ENCODE peak calls at places on chromosomes 7 and 10, in seven cellular contexts. One of them, this sample, is unnamed.

GRCh38 chr7:101124376-101125056 is 2.4 kb upstream of the SERPINE1 start:
- DNase-seq in brain microvascular endothelial cell: peak
- DNase-seq in heart left ventricle: no peak
- DNase-seq in neural progenitor cell: no peak
- DNase-seq in heart right ventricle: no peak
- DNase-seq in psoas muscle: no peak
- DNase-seq in GM12865: no peak
- DNase-seq in this sample: peak

GRCh38 chr7:38374507-38374906 is 101.1 kb upstream of the TARP start:
- DNase-seq in heart right ventricle: peak
- DNase-seq in heart left ventricle: no peak
- DNase-seq in psoas muscle: no peak
- DNase-seq in neural progenitor cell: peak
- DNase-seq in GM12865: peak
- DNase-seq in brain microvascular endothelial cell: peak
- DNase-seq in this sample: peak

GRCh38 chr10:125151824-125152634 is 8.3 kb downstream of the CTBP2 start:
- DNase-seq in neural progenitor cell: peak
- DNase-seq in psoas muscle: no peak
- DNase-seq in heart left ventricle: no peak
- DNase-seq in brain microvascular endothelial cell: no peak
- DNase-seq in heart right ventricle: no peak
- DNase-seq in GM12865: no peak
- DNase-seq in this sample: peak

GRCh38 chr10:130215076-130215917 is 79.1 kb downstream of the GLRX3 start:
- DNase-seq in brain microvascular endothelial cell: no peak
- DNase-seq in heart left ventricle: peak
- DNase-seq in neural progenitor cell: no peak
- DNase-seq in heart right ventricle: no peak
- DNase-seq in GM12865: no peak
- DNase-seq in psoas muscle: no peak
- DNase-seq in this sample: peak

GRCh38 chr10:4902571-4903011 is 60.6 kb upstream of the AKR1C1 start:
- DNase-seq in heart left ventricle: no peak
- DNase-seq in neural progenitor cell: no peak
- DNase-seq in GM12865: peak
- DNase-seq in psoas muscle: no peak
- DNase-seq in heart right ventricle: no peak
- DNase-seq in brain microvascular endothelial cell: no peak
- DNase-seq in this sample: no peak

GRCh38 chr10:22792161-22792560 is 77.8 kb upstream of the PIP4K2A start:
- DNase-seq in psoas muscle: no peak
- DNase-seq in heart right ventricle: no peak
- DNase-seq in brain microvascular endothelial cell: no peak
- DNase-seq in heart left ventricle: no peak
- DNase-seq in GM12865: no peak
- DNase-seq in neural progenitor cell: no peak
- DNase-seq in this sample: no peak

GRCh38 chr7:49775065-49775948 is 1.9 kb downstream of the VWC2 start:
- DNase-seq in GM12865: no peak
- DNase-seq in brain microvascular endothelial cell: no peak
- DNase-seq in heart left ventricle: peak
- DNase-seq in neural progenitor cell: peak
- DNase-seq in heart right ventricle: no peak
- DNase-seq in psoas muscle: no peak
- DNase-seq in this sample: peak

GRCh38 chr7:99822731-99823718 is 4.8 kb upstream of the CYP3A43 start:
- DNase-seq in neural progenitor cell: no peak
- DNase-seq in brain microvascular endothelial cell: no peak
- DNase-seq in heart left ventricle: no peak
- DNase-seq in psoas muscle: no peak
- DNase-seq in GM12865: no peak
- DNase-seq in heart right ventricle: no peak
- DNase-seq in this sample: no peak

GRCh38 chr7:18352339-18353255 is 143.0 kb upstream of the HDAC9 start:
- DNase-seq in heart right ventricle: peak
- DNase-seq in brain microvascular endothelial cell: peak
- DNase-seq in heart left ventricle: no peak
- DNase-seq in neural progenitor cell: peak
- DNase-seq in GM12865: peak
- DNase-seq in psoas muscle: no peak
- DNase-seq in this sample: no peak

GRCh38 chr10:43045246-43045621 is 31.6 kb upstream of the RET start:
- DNase-seq in heart right ventricle: no peak
- DNase-seq in GM12865: no peak
- DNase-seq in heart left ventricle: peak
- DNase-seq in brain microvascular endothelial cell: no peak
- DNase-seq in neural progenitor cell: no peak
- DNase-seq in psoas muscle: no peak
- DNase-seq in this sample: peak

GRCh38 chr10:58981846-58982245 is 194.6 kb upstream of the PHYHIPL start:
- DNase-seq in GM12865: no peak
- DNase-seq in neural progenitor cell: peak
- DNase-seq in heart left ventricle: no peak
- DNase-seq in psoas muscle: no peak
- DNase-seq in heart right ventricle: no peak
- DNase-seq in brain microvascular endothelial cell: no peak
- DNase-seq in this sample: no peak

GRCh38 chr10:22992621-22993020 is 64.8 kb downstream of the ARMC3 start:
- DNase-seq in GM12865: no peak
- DNase-seq in heart left ventricle: no peak
- DNase-seq in heart right ventricle: no peak
- DNase-seq in brain microvascular endothelial cell: no peak
- DNase-seq in psoas muscle: no peak
- DNase-seq in neural progenitor cell: no peak
- DNase-seq in this sample: no peak

GRCh38 chr10:69506834-69507643 is 55.8 kb downstream of the TSPAN15 start:
- DNase-seq in heart left ventricle: no peak
- DNase-seq in GM12865: no peak
- DNase-seq in neural progenitor cell: no peak
- DNase-seq in psoas muscle: no peak
- DNase-seq in heart right ventricle: no peak
- DNase-seq in brain microvascular endothelial cell: no peak
- DNase-seq in this sample: peak

GRCh38 chr7:51346136-51346535 is 29.5 kb upstream of the COBL start:
- DNase-seq in neural progenitor cell: no peak
- DNase-seq in heart left ventricle: no peak
- DNase-seq in psoas muscle: no peak
- DNase-seq in GM12865: no peak
- DNase-seq in brain microvascular endothelial cell: no peak
- DNase-seq in heart right ventricle: no peak
- DNase-seq in this sample: no peak

GRCh38 chr10:46546591-46547330 is 9.7 kb downstream of the GPRIN2 start:
- DNase-seq in psoas muscle: peak
- DNase-seq in GM12865: no peak
- DNase-seq in heart left ventricle: peak
- DNase-seq in heart right ventricle: peak
- DNase-seq in neural progenitor cell: no peak
- DNase-seq in brain microvascular endothelial cell: no peak
- DNase-seq in this sample: peak

GRCh38 chr10:29746080-29746797 is 111.5 kb upstream of the SVIL start:
- DNase-seq in brain microvascular endothelial cell: peak
- DNase-seq in psoas muscle: no peak
- DNase-seq in heart left ventricle: no peak
- DNase-seq in neural progenitor cell: no peak
- DNase-seq in GM12865: no peak
- DNase-seq in heart right ventricle: no peak
- DNase-seq in this sample: peak

GRCh38 chr10:94194256-94194655 is 168.5 kb downstream of the NOC3L start:
- DNase-seq in neural progenitor cell: no peak
- DNase-seq in heart left ventricle: no peak
- DNase-seq in heart right ventricle: no peak
- DNase-seq in psoas muscle: no peak
- DNase-seq in GM12865: no peak
- DNase-seq in brain microvascular endothelial cell: peak
- DNase-seq in this sample: no peak

GRCh38 chr7:92777993-92778392 is 58.4 kb downstream of the CDK6 start:
- DNase-seq in heart right ventricle: no peak
- DNase-seq in brain microvascular endothelial cell: no peak
- DNase-seq in neural progenitor cell: no peak
- DNase-seq in psoas muscle: no peak
- DNase-seq in GM12865: no peak
- DNase-seq in heart left ventricle: no peak
- DNase-seq in this sample: no peak

GRCh38 chr7:92782236-92782635 is 54.1 kb downstream of the CDK6 start:
- DNase-seq in psoas muscle: no peak
- DNase-seq in GM12865: no peak
- DNase-seq in heart left ventricle: no peak
- DNase-seq in brain microvascular endothelial cell: no peak
- DNase-seq in heart right ventricle: no peak
- DNase-seq in neural progenitor cell: no peak
- DNase-seq in this sample: no peak

GRCh38 chr7:92782855-92783254 is 53.5 kb downstream of the CDK6 start:
- DNase-seq in neural progenitor cell: no peak
- DNase-seq in psoas muscle: no peak
- DNase-seq in brain microvascular endothelial cell: no peak
- DNase-seq in heart right ventricle: no peak
- DNase-seq in heart left ventricle: no peak
- DNase-seq in GM12865: no peak
- DNase-seq in this sample: no peak

GRCh38 chr7:92781117-92781720 is 55.2 kb downstream of the CDK6 start:
- DNase-seq in neural progenitor cell: peak
- DNase-seq in heart right ventricle: peak
- DNase-seq in psoas muscle: peak
- DNase-seq in GM12865: no peak
- DNase-seq in brain microvascular endothelial cell: no peak
- DNase-seq in heart left ventricle: peak
- DNase-seq in this sample: no peak

GRCh38 chr7:92778972-92779371 is 57.4 kb downstream of the CDK6 start:
- DNase-seq in heart right ventricle: no peak
- DNase-seq in psoas muscle: peak
- DNase-seq in neural progenitor cell: no peak
- DNase-seq in GM12865: peak
- DNase-seq in heart left ventricle: no peak
- DNase-seq in brain microvascular endothelial cell: peak
- DNase-seq in this sample: no peak
- TF ChIP-seq CTCF in heart right ventricle: no peak
- TF ChIP-seq CTCF in psoas muscle: no peak
- TF ChIP-seq CTCF in neural progenitor cell: no peak
- TF ChIP-seq CTCF in GM12865: no peak
- TF ChIP-seq CTCF in heart left ventricle: no peak
- TF ChIP-seq CTCF in brain microvascular endothelial cell: peak
- TF ChIP-seq CTCF in this sample: peak

DNA sequence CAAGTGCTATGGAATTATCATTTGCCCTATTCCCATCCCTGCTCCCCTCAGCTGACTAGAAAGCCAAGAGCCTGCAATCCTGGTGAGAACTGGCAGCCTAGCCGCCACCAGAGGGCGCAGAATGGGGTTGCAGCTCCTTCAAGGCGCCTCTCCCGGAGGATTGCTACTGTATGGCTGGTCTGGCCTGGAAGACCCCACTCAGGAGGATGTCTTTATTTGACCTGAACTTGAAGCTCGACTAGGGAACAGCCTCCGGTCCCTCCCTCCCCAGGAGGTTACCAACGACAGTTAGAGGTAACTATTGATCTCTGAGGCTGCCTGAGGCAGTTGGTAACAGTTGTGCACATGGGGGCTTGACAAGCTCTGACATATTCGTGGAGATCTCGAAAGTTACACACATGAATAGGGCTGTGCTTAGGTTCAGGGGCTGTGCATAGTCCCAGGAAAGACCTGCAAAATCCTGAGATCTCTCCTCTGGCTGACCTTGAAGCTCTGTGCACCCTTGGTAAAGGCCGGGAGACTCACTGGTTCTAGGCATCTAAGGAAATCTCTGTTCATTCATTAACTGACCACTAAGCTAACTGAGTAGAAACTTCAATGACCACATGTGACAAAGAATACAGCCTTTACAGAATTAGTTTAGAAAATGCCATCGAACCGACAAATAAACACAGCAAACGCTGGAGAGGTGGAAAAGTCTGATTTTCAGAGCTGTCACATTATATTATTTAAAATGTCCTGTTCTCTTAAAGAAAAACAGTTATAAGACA is 65.7 kb downstream of the TSPAN12 start:
- DNase-seq in psoas muscle: peak
- DNase-seq in heart left ventricle: peak
- DNase-seq in neural progenitor cell: peak
- DNase-seq in heart right ventricle: peak
- DNase-seq in brain microvascular endothelial cell: peak
- DNase-seq in GM12865: peak
- DNase-seq in this sample: peak
- TF ChIP-seq CTCF in psoas muscle: peak
- TF ChIP-seq CTCF in heart left ventricle: peak
- TF ChIP-seq CTCF in neural progenitor cell: peak
- TF ChIP-seq CTCF in heart right ventricle: peak
- TF ChIP-seq CTCF in brain microvascular endothelial cell: peak
- TF ChIP-seq CTCF in GM12865: peak
- TF ChIP-seq CTCF in this sample: peak

GRCh38 chr7:148148456-148148855 is 442.1 kb upstream of the C7orf33 start:
- DNase-seq in psoas muscle: no peak
- DNase-seq in heart right ventricle: no peak
- DNase-seq in neural progenitor cell: no peak
- DNase-seq in brain microvascular endothelial cell: no peak
- DNase-seq in heart left ventricle: no peak
- DNase-seq in GM12865: no peak
- DNase-seq in this sample: no peak

GRCh38 chr7:148144827-148145226 is 445.7 kb upstream of the C7orf33 start:
- DNase-seq in psoas muscle: no peak
- DNase-seq in heart left ventricle: no peak
- DNase-seq in GM12865: no peak
- DNase-seq in heart right ventricle: no peak
- DNase-seq in brain microvascular endothelial cell: no peak
- DNase-seq in neural progenitor cell: no peak
- DNase-seq in this sample: no peak

GRCh38 chr7:148147438-148147837 is 443.1 kb upstream of the C7orf33 start:
- DNase-seq in heart right ventricle: no peak
- DNase-seq in GM12865: no peak
- DNase-seq in psoas muscle: no peak
- DNase-seq in heart left ventricle: no peak
- DNase-seq in brain microvascular endothelial cell: no peak
- DNase-seq in neural progenitor cell: no peak
- DNase-seq in this sample: no peak

DNA sequence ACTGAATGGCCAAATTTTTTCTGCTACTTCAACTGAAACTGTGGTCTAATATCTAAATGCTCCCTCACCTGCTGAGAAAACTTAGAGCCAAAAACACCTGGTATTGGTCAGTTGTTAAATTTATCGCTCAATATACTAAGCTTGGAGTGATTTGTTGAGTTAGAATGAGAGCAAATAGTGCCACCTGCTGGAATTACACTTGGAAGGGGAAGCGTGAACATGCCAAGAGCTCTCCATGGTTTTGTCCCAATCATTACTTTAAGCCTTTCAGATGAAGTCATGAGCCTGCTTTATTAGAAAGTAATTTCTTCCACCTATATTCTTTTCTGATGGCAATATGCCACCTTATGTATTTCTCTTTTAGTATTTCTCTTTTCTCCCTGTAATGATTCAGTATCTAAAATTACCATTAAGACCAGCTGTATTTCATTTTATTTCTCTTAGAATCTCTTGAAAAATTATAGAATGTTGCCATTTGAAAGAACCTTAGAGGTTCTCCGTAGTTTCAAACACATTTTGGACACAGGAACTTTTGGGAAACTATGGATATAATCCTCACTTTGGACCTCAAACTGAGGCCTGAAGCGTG is 447.8 kb upstream of the C7orf33 start:
- DNase-seq in heart right ventricle: peak
- DNase-seq in GM12865: peak
- DNase-seq in heart left ventricle: no peak
- DNase-seq in psoas muscle: no peak
- DNase-seq in neural progenitor cell: peak
- DNase-seq in brain microvascular endothelial cell: peak
- DNase-seq in this sample: no peak
- TF ChIP-seq CTCF in heart right ventricle: no peak
- TF ChIP-seq CTCF in GM12865: peak
- TF ChIP-seq CTCF in heart left ventricle: peak
- TF ChIP-seq CTCF in psoas muscle: peak
- TF ChIP-seq CTCF in neural progenitor cell: peak
- TF ChIP-seq CTCF in brain microvascular endothelial cell: peak
- TF ChIP-seq CTCF in this sample: peak

GRCh38 chr10:84665883-84666463 is 337.6 kb downstream of the CCSER2 start:
- DNase-seq in neural progenitor cell: peak
- DNase-seq in psoas muscle: no peak
- DNase-seq in heart left ventricle: no peak
- DNase-seq in GM12865: peak
- DNase-seq in heart right ventricle: no peak
- DNase-seq in brain microvascular endothelial cell: no peak
- DNase-seq in this sample: no peak
- TF ChIP-seq CTCF in neural progenitor cell: peak
- TF ChIP-seq CTCF in psoas muscle: no peak
- TF ChIP-seq CTCF in heart left ventricle: no peak
- TF ChIP-seq CTCF in GM12865: peak
- TF ChIP-seq CTCF in heart right ventricle: no peak
- TF ChIP-seq CTCF in brain microvascular endothelial cell: peak
- TF ChIP-seq CTCF in this sample: no peak